ENCODE peak calls at places on chromosomes 16 and 17, in four cellular contexts. T, W, J and R are unnamed samples.

GRCh38 chr16:65222049-65222448 is 100.2 kb upstream of the CDH11 start:
- DNase-seq in W (no peak), T (no peak), J (no peak), R (no peak)

GRCh38 chr16:9665851-9666271 is 516.4 kb downstream of the GRIN2A start:
- DNase-seq in W (peak; percentile 53), J (no peak), T (no peak), R (peak; percentile 82)

GRCh38 chr16:4266372-4266771 is 6.5 kb downstream of the TFAP4 start:
- DNase-seq in T (peak; percentile 61), W (peak; percentile 39), J (no peak), R (no peak)

GRCh38 chr16:1914759-1915387 is 3.3 kb downstream of the HS3ST6 start:
- DNase-seq in J (no peak), T (no peak), W (no peak), R (no peak)

GRCh38 chr17:77125432-77125901 is 15.3 kb upstream of the SEC14L1 start:
- DNase-seq in W (peak; percentile 58), T (peak; percentile 97), J (no peak), R (peak; percentile 72)

GRCh38 chr16:83953796-83954576 is 946 bp downstream of the OSGIN1 start:
- DNase-seq in T (peak; percentile 78), J (no peak), W (peak; percentile 71), R (peak; percentile 48)

GRCh38 chr16:81310045-81310644 is 4.6 kb upstream of the GAN start:
- DNase-seq in J (no peak), T (no peak), W (no peak), R (no peak)

GRCh38 chr17:58352843-58353719 is 1.1 kb upstream of the SUPT4H1 start:
- DNase-seq in T (no peak), W (peak; percentile 67), J (no peak), R (no peak)

GRCh38 chr16:35724551-35724950 is 2265.1 kb downstream of the TP53TG3F start:
- DNase-seq in W (no peak), T (no peak), J (no peak), R (no peak)

GRCh38 chr17:1158879-1159278 is 20.9 kb downstream of the ABR start:
- DNase-seq in J (no peak), T (no peak), W (no peak), R (no peak)

GRCh38 chr16:56848056-56848936 is 16.7 kb upstream of the SLC12A3 start:
- DNase-seq in J (no peak), W (no peak), T (no peak), R (no peak)

GRCh38 chr16:24344791-24345190 is 88.7 kb downstream of the CACNG3 start:
- DNase-seq in W (no peak), J (no peak), T (no peak), R (no peak)

GRCh38 chr17:40932608-40933007 is 4.8 kb downstream of the KRT23 start:
- DNase-seq in J (no peak), T (no peak), W (no peak), R (no peak)

GRCh38 chr16:82732461-82732860 is 105.7 kb downstream of the CDH13 start:
- DNase-seq in W (no peak), J (no peak), T (no peak), R (no peak)

GRCh38 chr17:2195729-2196128 is 107.9 kb downstream of the SMG6 start:
- DNase-seq in T (no peak), J (no peak), W (no peak), R (peak; percentile 5)

GRCh38 chr17:48998557-48999440 is 1.6 kb downstream of the IGF2BP1 start:
- DNase-seq in W (no peak), J (no peak), T (no peak), R (no peak)

GRCh38 chr17:79800325-79801155 is 3.7 kb upstream of the CBX8 start:
- DNase-seq in T (no peak), W (peak; percentile 66), J (no peak), R (no peak)

GRCh38 chr17:50689956-50690886 is 17.5 kb downstream of the ANKRD40 start:
- DNase-seq in J (no peak), W (no peak), T (no peak), R (no peak)

GRCh38 chr16:11727945-11728543 is 14.6 kb downstream of the TXNDC11 start:
- DNase-seq in W (no peak), J (no peak), T (no peak), R (no peak)

GRCh38 chr16:12078405-12079245 is 102.1 kb downstream of the SNX29 start:
- DNase-seq in J (no peak), W (no peak), T (no peak), R (no peak)

GRCh38 chr16:11224894-11225676 is 30.9 kb downstream of the SOCS1 start:
- DNase-seq in W (no peak), T (no peak), J (peak; percentile 50), R (no peak)

GRCh38 chr16:49529646-49530045 is 156.0 kb downstream of the C16orf78 start:
- DNase-seq in J (no peak), W (no peak), T (no peak), R (no peak)

GRCh38 chr17:28744104-28744801 is 442 bp downstream of the TRAF4 start:
- DNase-seq in J (peak; percentile 44), T (peak; percentile 58), W (peak; percentile 61), R (peak; percentile 70)

GRCh38 chr17:67434061-67434525 is 57.0 kb downstream of the PITPNC1 start:
- DNase-seq in W (no peak), T (no peak), J (no peak), R (no peak)

GRCh38 chr17:73770115-73770848 is 126.0 kb upstream of the SDK2 start:
- DNase-seq in J (no peak), W (no peak), T (peak; percentile 57), R (peak; percentile 49)

GRCh38 chr16:28985206-28985605 is 354 bp downstream of the LAT start:
- DNase-seq in J (no peak), T (no peak), W (no peak), R (no peak)

GRCh38 chr17:78568494-78569115 is 8.6 kb downstream of the DNAH17 start:
- DNase-seq in J (no peak), T (no peak), W (no peak), R (peak; percentile 30)